ENCODE peak calls at places on chromosomes 1 and 21, in nine cellular contexts. R, J, Y, A, G, H, Q, O and P are unnamed samples.

GRCh38 chr21:42665026-42665425 is 11.6 kb downstream of the PDE9A start:
- DNase-seq in Y (no peak), G (no peak), Q (no peak), R (no peak), H (no peak), O (no peak), J (no peak), A (no peak), P (no peak)

GRCh38 chr1:163055531-163055930 is 13.6 kb upstream of the RGS4 start:
- DNase-seq in J (no peak), A (no peak), H (peak; percentile 85), O (no peak), R (peak; percentile 97), G (no peak), Y (no peak), Q (no peak), P (no peak)

GRCh38 chr1:24925082-24925779 is 4.8 kb downstream of the RUNX3 start:
- DNase-seq in R (no peak), G (peak; percentile 94), H (no peak), J (no peak), Q (no peak), O (no peak), Y (no peak), A (no peak), P (peak; percentile 79)

GRCh38 chr1:154727409-154727808 is 119.4 kb upstream of the ADAR start:
- DNase-seq in J (no peak), O (no peak), R (no peak), H (no peak), Q (no peak), G (no peak), A (peak; percentile 48), Y (no peak), P (no peak)

GRCh38 chr1:188022661-188023060 is 1193.9 kb downstream of the PLA2G4A start:
- DNase-seq in A (no peak), Q (no peak), O (no peak), G (no peak), R (no peak), H (no peak), Y (no peak), J (no peak), P (no peak)

GRCh38 chr21:39217356-39218081 is 34.3 kb upstream of the PSMG1 start:
- DNase-seq in Y (no peak), R (no peak), O (no peak), G (no peak), Q (no peak), H (no peak), A (no peak), J (no peak), P (no peak)

GRCh38 chr1:60427701-60428100 is 354.1 kb upstream of the C1orf87 start:
- DNase-seq in Y (no peak), O (no peak), A (no peak), G (no peak), J (no peak), R (peak; percentile 80), H (no peak), Q (peak; percentile 65), P (no peak)

GRCh38 chr1:116909511-116910378 is at the start of gene PTGFRN:
- DNase-seq in A (no peak), H (no peak), R (peak; percentile 22), G (no peak), Y (no peak), J (peak; percentile 87), Q (peak; percentile 50), O (peak; percentile 26), P (peak; percentile 45)

GRCh38 chr1:204513117-204513716 is 3.0 kb upstream of the MDM4 start:
- DNase-seq in G (peak; percentile 69), O (no peak), H (no peak), Q (no peak), J (no peak), Y (no peak), R (no peak), A (peak; percentile 58), P (peak; percentile 42)

GRCh38 chr1:31161571-31161970 is 78.1 kb downstream of the NKAIN1 start:
- DNase-seq in Q (peak; percentile 15), Y (no peak), R (no peak), O (no peak), G (no peak), H (no peak), J (no peak), A (no peak), P (no peak)

GRCh38 chr1:179081696-179082307 is at the start of gene TOR3A:
- DNase-seq in Y (peak; percentile 89), R (peak; percentile 85), J (peak; percentile 93), Q (peak; percentile 90), O (peak; percentile 59), H (peak; percentile 83), G (peak; percentile 78), A (peak; percentile 87), P (peak; percentile 85)

GRCh38 chr1:182249201-182249676 is 142.4 kb downstream of the GLUL start:
- DNase-seq in Y (no peak), Q (no peak), R (no peak), G (no peak), H (no peak), J (no peak), A (no peak), O (no peak), P (peak; percentile 70)

GRCh38 chr1:21289700-21290545 is at the start of gene ECE1:
- DNase-seq in A (no peak), H (no peak), O (peak; percentile 27), Q (no peak), R (no peak), G (peak; percentile 42), Y (no peak), J (peak; percentile 63), P (peak; percentile 56)

GRCh38 chr1:230833511-230833910 is 34.8 kb downstream of the C1orf198 start:
- DNase-seq in R (no peak), G (no peak), O (no peak), A (no peak), J (no peak), H (no peak), Q (no peak), Y (no peak), P (no peak)

GRCh38 chr1:145961425-145962156 is 2.8 kb downstream of the ANKRD34A start:
- DNase-seq in G (peak; percentile 13), O (no peak), A (peak; percentile 58), R (peak; percentile 9), J (no peak), Q (no peak), H (no peak), Y (no peak), P (peak; percentile 66)

GRCh38 chr1:230565141-230565540 is 77.1 kb upstream of the COG2 start:
- DNase-seq in R (no peak), A (no peak), J (no peak), O (no peak), G (no peak), H (no peak), Y (no peak), Q (no peak), P (no peak)

GRCh38 chr1:179754031-179754624 is 11.0 kb downstream of the FAM163A start:
- DNase-seq in A (no peak), G (no peak), R (no peak), O (no peak), H (no peak), J (no peak), Q (peak; percentile 94), Y (no peak), P (no peak)

GRCh38 chr21:38376235-38376634 is 119.4 kb downstream of the KCNJ15 start:
- DNase-seq in Q (no peak), A (no peak), R (no peak), O (no peak), H (no peak), J (no peak), Y (no peak), G (no peak), P (no peak)

GRCh38 chr1:79692519-79692918 is 686.0 kb upstream of the ADGRL4 start:
- DNase-seq in O (no peak), Q (no peak), J (no peak), Y (no peak), G (no peak), R (no peak), H (no peak), A (no peak), P (no peak)

GRCh38 chr1:19368050-19368449 is 55.9 kb downstream of the SLC66A1 start:
- DNase-seq in H (no peak), Q (no peak), Y (no peak), J (no peak), O (no peak), R (no peak), A (no peak), G (no peak), P (no peak)

GRCh38 chr1:17438176-17438976 is 1.1 kb downstream of the RCC2 start:
- DNase-seq in G (peak; percentile 68), Y (peak; percentile 43), O (peak; percentile 72), J (peak; percentile 59), R (peak; percentile 76), Q (peak; percentile 47), A (peak; percentile 70), H (no peak), P (peak; percentile 82)

GRCh38 chr1:248243204-248243603 is 12.0 kb downstream of the OR2M4 start:
- DNase-seq in A (peak; percentile 59), H (no peak), Q (peak; percentile 17), R (peak; percentile 29), G (no peak), Y (no peak), O (peak; percentile 69), J (peak; percentile 43), P (peak; percentile 23)

GRCh38 chr1:235093685-235094592 is 34.7 kb downstream of the TOMM20 start:
- DNase-seq in O (peak; percentile 71), G (peak; percentile 50), R (peak; percentile 72), Y (peak; percentile 75), A (no peak), Q (peak; percentile 59), H (peak; percentile 59), J (peak; percentile 86), P (peak; percentile 83)

GRCh38 chr21:35303085-35303484 is 254.0 kb upstream of the RUNX1 start:
- DNase-seq in Q (peak; percentile 95), J (no peak), O (no peak), Y (no peak), G (no peak), R (no peak), A (no peak), H (no peak), P (no peak)

GRCh38 chr21:45423201-45423955 is 18.4 kb downstream of the COL18A1 start:
- DNase-seq in R (no peak), O (no peak), G (no peak), J (no peak), Y (no peak), Q (no peak), H (no peak), A (no peak), P (no peak)

GRCh38 chr21:45078877-45079281 is 4.5 kb downstream of the ADARB1 start:
- DNase-seq in A (no peak), Y (no peak), J (no peak), H (no peak), O (no peak), Q (peak; percentile 96), G (peak; percentile 88), R (no peak), P (peak; percentile 78)

GRCh38 chr21:45429221-45430164 is 24.5 kb downstream of the COL18A1 start:
- DNase-seq in Q (no peak), O (no peak), H (no peak), Y (no peak), J (no peak), A (no peak), R (no peak), G (no peak), P (no peak)

GRCh38 chr1:245407983-245408382 is 253.2 kb downstream of the KIF26B start:
- DNase-seq in H (no peak), O (no peak), A (no peak), Q (no peak), R (no peak), G (no peak), Y (no peak), J (no peak), P (no peak)

GRCh38 chr1:7224644-7225043 is 439.4 kb downstream of the CAMTA1 start:
- DNase-seq in J (no peak), G (no peak), R (no peak), O (peak; percentile 56), H (no peak), Y (no peak), Q (no peak), A (no peak), P (no peak)

GRCh38 chr21:38770660-38771059 is 35.1 kb upstream of the ETS2 start:
- DNase-seq in H (peak; percentile 67), O (no peak), J (no peak), G (no peak), Y (no peak), Q (no peak), A (no peak), R (no peak), P (no peak)

GRCh38 chr1:41414291-41414690 is 53.1 kb downstream of the FOXO6 start:
- DNase-seq in R (no peak), G (no peak), O (no peak), H (no peak), Q (no peak), J (no peak), Y (no peak), A (no peak), P (no peak)